ENCODE peak calls at places on chromosome 3, in ten cellular contexts. Y, A, S, T, D, F, I, O, K and Z are unnamed samples.

GRCh38 chr3:110568246-110568645 is 503.4 kb upstream of the NECTIN3 start:
- DNase-seq in F (no peak), T (no peak), S (no peak), Y (no peak), D (peak), O (no peak), I (no peak), A (no peak), K (no peak), Z (no peak)

GRCh38 chr3:108125550-108126071 is 34.8 kb upstream of the CD47 start:
- DNase-seq in I (peak), A (no peak), D (no peak), K (peak), O (no peak), Y (peak), F (peak), S (peak), T (peak), Z (no peak)

GRCh38 chr3:53252105-53252946 is 3.5 kb downstream of the TKT start:
- DNase-seq in T (peak), D (peak), I (no peak), K (no peak), Y (no peak), S (no peak), O (no peak), F (no peak), A (no peak), Z (no peak)

GRCh38 chr3:37338500-37338899 is 164.1 kb upstream of the LRRFIP2 start:
- DNase-seq in F (no peak), Y (no peak), K (no peak), D (peak), I (no peak), T (no peak), O (no peak), A (no peak), S (no peak), Z (no peak)

GRCh38 chr3:146640361-146640760 is 35.2 kb upstream of the PLSCR5 start:
- DNase-seq in T (no peak), D (no peak), K (no peak), F (no peak), A (no peak), Y (no peak), S (no peak), I (no peak), O (no peak), Z (no peak)

GRCh38 chr3:100775669-100776068 is 66.4 kb downstream of the TFG start:
- DNase-seq in O (no peak), D (no peak), K (no peak), S (no peak), I (no peak), F (no peak), A (no peak), Y (no peak), T (no peak), Z (no peak)

GRCh38 chr3:105085506-105085905 is 281.2 kb upstream of the ALCAM start:
- DNase-seq in D (no peak), T (no peak), F (no peak), Y (no peak), K (no peak), I (no peak), A (no peak), O (no peak), S (no peak), Z (no peak)

GRCh38 chr3:196336319-196337145 is 1.7 kb downstream of the TM4SF19 start:
- DNase-seq in T (no peak), I (no peak), D (peak), K (no peak), F (no peak), O (no peak), A (no peak), S (no peak), Y (peak), Z (no peak)

GRCh38 chr3:186239321-186239720 is 122.7 kb downstream of the DGKG start:
- DNase-seq in A (no peak), T (peak), D (no peak), K (no peak), I (no peak), F (no peak), S (no peak), O (peak), Y (no peak), Z (no peak)

GRCh38 chr3:9302425-9303181 is 53.2 kb upstream of the SRGAP3 start:
- DNase-seq in Y (peak), D (peak), A (peak), K (peak), S (peak), I (peak), O (peak), T (peak), F (peak), Z (peak)

GRCh38 chr3:132625613-132626012 is 28.5 kb downstream of the ACKR4 start:
- DNase-seq in Y (no peak), F (no peak), T (no peak), O (no peak), S (peak), D (no peak), K (no peak), I (no peak), A (no peak), Z (no peak)

GRCh38 chr3:127473244-127474024 is 117.1 kb downstream of the TPRA1 start:
- DNase-seq in T (peak), Y (no peak), K (no peak), S (peak), A (no peak), D (peak), O (no peak), F (no peak), I (no peak), Z (no peak)

GRCh38 chr3:104635872-104636580 is 730.7 kb upstream of the ALCAM start:
- DNase-seq in D (no peak), A (no peak), O (no peak), K (no peak), I (no peak), S (no peak), T (no peak), Y (no peak), F (no peak), Z (no peak)

GRCh38 chr3:45104715-45105711 is 41.2 kb downstream of the CDCP1 start:
- DNase-seq in S (no peak), A (no peak), Y (no peak), K (no peak), O (no peak), I (peak), D (no peak), F (no peak), T (no peak), Z (no peak)

GRCh38 chr3:111045564-111045963 is 26.1 kb upstream of the NECTIN3 start:
- DNase-seq in A (no peak), F (no peak), D (peak), T (no peak), K (no peak), Y (no peak), I (no peak), S (no peak), O (no peak), Z (no peak)

GRCh38 chr3:68919000-68919399 is 13.3 kb downstream of the TAFA4 start:
- DNase-seq in F (no peak), D (peak), K (no peak), O (no peak), I (no peak), S (no peak), A (no peak), T (peak), Y (no peak), Z (no peak)

GRCh38 chr3:89079944-89080343 is 27.5 kb upstream of the EPHA3 start:
- DNase-seq in S (no peak), Y (no peak), A (no peak), D (no peak), I (no peak), O (no peak), K (no peak), F (no peak), T (no peak), Z (no peak)

GRCh38 chr3:122101646-122102045 is 46.5 kb downstream of the CD86 start:
- DNase-seq in D (peak), T (peak), Y (peak), I (peak), F (no peak), S (peak), K (peak), O (no peak), A (no peak), Z (no peak)

GRCh38 chr3:196341142-196341541 is 3.0 kb upstream of the TM4SF19 start:
- DNase-seq in Y (no peak), S (no peak), K (no peak), I (no peak), T (peak), F (no peak), O (no peak), D (peak), A (no peak), Z (no peak)

GRCh38 chr3:177982034-177982433 is 554.2 kb upstream of the KCNMB2 start:
- DNase-seq in S (no peak), T (no peak), I (no peak), O (no peak), A (no peak), Y (no peak), D (no peak), F (no peak), K (no peak), Z (no peak)

GRCh38 chr3:126858401-126858800 is 124.5 kb upstream of the PLXNA1 start:
- DNase-seq in D (no peak), Y (peak), F (no peak), A (no peak), S (no peak), I (no peak), K (no peak), T (no peak), O (no peak), Z (no peak)

GRCh38 chr3:42502429-42503250 is at the start of gene VIPR1:
- DNase-seq in A (peak), K (no peak), S (peak), O (peak), T (peak), I (peak), F (peak), D (peak), Y (no peak), Z (peak)

GRCh38 chr3:47362704-47363103 is 18.1 kb upstream of the PTPN23 start:
- DNase-seq in Y (no peak), S (no peak), O (no peak), A (peak), I (peak), K (no peak), F (no peak), D (no peak), T (peak), Z (no peak)

GRCh38 chr3:171200052-171201029 is 173.8 kb upstream of the SLC2A2 start:
- DNase-seq in Y (no peak), K (peak), I (no peak), S (no peak), T (peak), A (no peak), F (no peak), O (no peak), D (no peak), Z (no peak)

GRCh38 chr3:182983811-182984210 is 3.5 kb upstream of the DCUN1D1 start:
- DNase-seq in K (no peak), I (no peak), S (no peak), F (no peak), Y (no peak), O (no peak), D (peak), T (no peak), A (no peak), Z (no peak)

GRCh38 chr3:147393261-147393964 is 12.9 kb downstream of the ZIC4 start:
- DNase-seq in T (no peak), O (no peak), S (no peak), F (no peak), D (no peak), K (no peak), I (no peak), A (no peak), Y (peak), Z (peak)

GRCh38 chr3:28399196-28399595 is 50.6 kb upstream of the AZI2 start:
- DNase-seq in F (no peak), Y (no peak), A (no peak), D (no peak), S (no peak), T (no peak), O (no peak), K (no peak), I (no peak), Z (no peak)

GRCh38 chr3:51275096-51275805 is 109.8 kb upstream of the MANF start:
- DNase-seq in S (no peak), K (no peak), F (no peak), A (no peak), D (no peak), O (peak), Y (no peak), T (no peak), I (no peak), Z (no peak)

GRCh38 chr3:108006077-108006675 is 84.7 kb downstream of the CD47 start:
- DNase-seq in A (no peak), D (peak), S (no peak), O (peak), T (no peak), Y (peak), K (no peak), F (no peak), I (no peak), Z (no peak)

GRCh38 chr3:49519266-49519665 is 35.0 kb upstream of the BSN start:
- DNase-seq in F (no peak), S (no peak), O (no peak), T (no peak), D (no peak), Y (no peak), K (no peak), I (no peak), A (no peak), Z (no peak)

GRCh38 chr3:123448503-123449091 is at the start of gene ADCY5:
- DNase-seq in D (no peak), S (peak), A (no peak), T (no peak), K (no peak), Y (no peak), I (no peak), O (no peak), F (no peak), Z (no peak)